ENCODE peak calls at places on chromosomes 11 and 22, in four cellular contexts. T, A, D and E are unnamed samples.

GRCh38 chr22:47607486-47607885 is 845.0 kb downstream of the TBC1D22A start:
- DNase-seq in T (no peak), D (no peak), A (no peak), E (no peak)

GRCh38 chr11:122268601-122269130 is 152.7 kb upstream of the BLID start:
- DNase-seq in T (no peak), A (no peak), D (no peak), E (no peak)

GRCh38 chr11:19919050-19919561 is 206.5 kb downstream of the NAV2 start:
- DNase-seq in D (no peak), T (peak), A (no peak), E (peak)

GRCh38 chr11:124122123-124122522 is 6.9 kb downstream of the VWA5A start:
- DNase-seq in D (no peak), T (no peak), A (no peak), E (no peak)

GRCh38 chr11:47765086-47765485 is 2.1 kb downstream of the FNBP4 start:
- DNase-seq in A (no peak), T (no peak), D (no peak), E (no peak)

GRCh38 chr22:19720150-19720827 is 3.0 kb upstream of the GP1BB start:
- DNase-seq in A (no peak), T (no peak), D (no peak), E (no peak)

GRCh38 chr22:20979940-20980453 is 2.1 kb upstream of the LZTR1 start:
- DNase-seq in A (no peak), D (no peak), T (no peak), E (no peak)

GRCh38 chr22:31850135-31850534 is 94.2 kb upstream of the YWHAH start:
- DNase-seq in A (no peak), D (no peak), T (no peak), E (no peak)

GRCh38 chr11:126135182-126136176 is 72.8 kb upstream of the CDON start:
- DNase-seq in D (no peak), T (no peak), A (no peak), E (no peak)

GRCh38 chr11:34972892-34973291 is 56.5 kb downstream of the PDHX start:
- DNase-seq in A (no peak), D (no peak), T (peak), E (no peak)

GRCh38 chr11:65596520-65596919 is 920 bp upstream of the KCNK7 start:
- DNase-seq in T (no peak), A (no peak), D (no peak), E (no peak)

GRCh38 chr22:43345761-43346261 is 2.6 kb upstream of the SCUBE1 start:
- DNase-seq in T (no peak), D (no peak), A (no peak), E (no peak)

GRCh38 chr11:27807594-27807993 is 107.3 kb upstream of the BDNF start:
- DNase-seq in T (peak), A (no peak), D (no peak), E (no peak)

GRCh38 chr11:95248666-95249467 is 17.9 kb upstream of the SESN3 start:
- DNase-seq in D (no peak), T (no peak), A (no peak), E (no peak)

GRCh38 chr11:77503006-77503405 is 29.1 kb upstream of the PAK1 start:
- DNase-seq in A (no peak), T (peak), D (no peak), E (no peak)

GRCh38 chr11:62497132-62497915 is 49.3 kb downstream of the AHNAK start:
- DNase-seq in A (no peak), T (peak), D (no peak), E (peak)

GRCh38 chr11:104968856-104969776 is 742 bp upstream of the CASP4 start:
- DNase-seq in D (no peak), T (peak), A (no peak), E (peak)

GRCh38 chr11:126718319-126718718 is 282.3 kb downstream of the KIRREL3 start:
- DNase-seq in A (no peak), T (peak), D (no peak), E (no peak)